ENCODE peak calls at places on chromosomes 3 and 15, in nine cellular contexts. X is uterus; D is stimulated activated naive CD8-positive, alpha-beta T cell treated with anti-CD3 and anti-CD28 coated beads, Interleukin-15, Interleukin-2, amounts not matched to agents 100 U/mL and 50 U/mL, for 24 hours; I is heart left ventricle; C is anterior cingulate cortex; F is EL; O is activated T-cell treated with anti-CD3 and anti-CD28 coated beads for 1 hour; H is transverse colon; R is 8988T. N is an unnamed sample.

GRCh38 chr3:36989000-36989399 is 3.9 kb downstream of the EPM2AIP1 start:
- DNase-seq in X (no peak), D (no peak), I (no peak), C (no peak), F (no peak), O (no peak), H (no peak), R (no peak), N (no peak)

GRCh38 chr3:159260049-159260662 is 458.3 kb downstream of the MFSD1 start:
- DNase-seq in X (peak; percentile 17), D (peak; percentile 30), I (no peak), C (no peak), F (peak; percentile 80), O (no peak), H (peak; percentile 25), R (no peak), N (peak; percentile 77)

GRCh38 chr3:142501004-142501926 is 53.4 kb upstream of the XRN1 start:
- DNase-seq in X (no peak), D (no peak), I (no peak), C (no peak), F (peak; percentile 92), O (no peak), H (no peak), R (no peak), N (peak; percentile 42)

GRCh38 chr3:44992555-44993470 is 16.8 kb downstream of the EXOSC7 start:
- DNase-seq in X (no peak), D (peak; percentile 26), I (no peak), C (no peak), F (peak; percentile 45), O (no peak), H (no peak), R (peak; percentile 39), N (peak; percentile 37)

GRCh38 chr3:130946876-130947275 is 53.0 kb downstream of the ATP2C1 start:
- DNase-seq in X (no peak), D (no peak), I (no peak), C (no peak), F (peak; percentile 7), O (no peak), H (no peak), R (no peak), N (no peak)

GRCh38 chr15:58494581-58494980 is 62.8 kb downstream of the LIPC start:
- DNase-seq in X (no peak), D (no peak), I (no peak), C (no peak), F (no peak), O (no peak), H (no peak), R (no peak), N (no peak)

GRCh38 chr3:179801263-179801662 is 148.4 kb downstream of the USP13 start:
- DNase-seq in X (no peak), D (no peak), I (no peak), C (no peak), F (peak; percentile 55), O (no peak), H (no peak), R (no peak), N (peak; percentile 97)

GRCh38 chr3:31054032-31054431 is 159.6 kb upstream of the GADL1 start:
- DNase-seq in X (no peak), D (no peak), I (no peak), C (no peak), F (no peak), O (no peak), H (no peak), R (no peak), N (peak; percentile 4)

GRCh38 chr15:69074011-69074842 is 59.7 kb downstream of the NOX5 start:
- DNase-seq in X (peak; percentile 42), D (peak; percentile 9), I (peak; percentile 80), C (no peak), F (peak; percentile 71), O (no peak), H (peak; percentile 75), R (peak; percentile 26), N (peak; percentile 73)

GRCh38 chr15:77615472-77615871 is 17.2 kb downstream of the LINGO1 start:
- DNase-seq in X (no peak), D (no peak), I (no peak), C (no peak), F (no peak), O (no peak), H (no peak), R (no peak), N (no peak)

GRCh38 chr3:2523251-2523836 is 424.7 kb downstream of the CNTN4 start:
- DNase-seq in X (no peak), D (no peak), I (no peak), C (no peak), F (no peak), O (no peak), H (no peak), R (no peak), N (no peak)

GRCh38 chr3:15206662-15207576 is 873 bp downstream of the CAPN7 start:
- DNase-seq in X (no peak), D (peak; percentile 14), I (peak; percentile 36), C (no peak), F (peak; percentile 56), O (no peak), H (peak; percentile 36), R (peak; percentile 21), N (peak; percentile 55)

GRCh38 chr15:71761649-71762048 is 48.7 kb upstream of the NR2E3 start:
- DNase-seq in X (no peak), D (no peak), I (peak; percentile 79), C (no peak), F (peak; percentile 95), O (no peak), H (peak; percentile 71), R (no peak), N (peak; percentile 80)

GRCh38 chr15:78243076-78243475 is 8.7 kb upstream of the ACSBG1 start:
- DNase-seq in X (no peak), D (no peak), I (no peak), C (no peak), F (no peak), O (no peak), H (no peak), R (no peak), N (no peak)

GRCh38 chr3:136545664-136546266 is 206.4 kb downstream of the STAG1 start:
- DNase-seq in X (no peak), D (no peak), I (no peak), C (no peak), F (no peak), O (no peak), H (no peak), R (no peak), N (peak; percentile 20)

GRCh38 chr3:96190024-96190616 is 624.3 kb upstream of the EPHA6 start:
- DNase-seq in X (no peak), D (no peak), I (no peak), C (no peak), F (no peak), O (no peak), H (no peak), R (no peak), N (no peak)

N was measured in MCF 10A.